ENCODE peak calls at places on chromosomes 12 and 14, in five cellular contexts. F is IMR-90, P is uterus, R is choroid plexus epithelial cell, A is mammary epithelial cell. C is an unnamed sample.
A peak's percentile ranks its signal among the peaks of the same experiment; 100 is the strongest.

GRCh38 chr12:127987199-127987901 is 279.6 kb upstream of the TMEM132C start:
- DNase-seq in F (no peak), P (no peak), R (peak; percentile 35), A (no peak), C (no peak)

GRCh38 chr12:109999983-110000505 is 814 bp downstream of the ANKRD13A start:
- DNase-seq in F (no peak), P (no peak), R (peak; percentile 49), A (peak; percentile 48), C (peak; percentile 78)

GRCh38 chr14:96674121-96674520 is 123.1 kb upstream of the VRK1 start:
- DNase-seq in F (no peak), P (no peak), R (no peak), A (no peak), C (no peak)

GRCh38 chr12:76804435-76804976 is 40.6 kb downstream of the ZDHHC17 start:
- DNase-seq in F (no peak), P (no peak), R (no peak), A (no peak), C (no peak)

GRCh38 chr14:22900088-22900799 is 17.2 kb downstream of the REM2 start:
- DNase-seq in F (peak; percentile 78), P (peak; percentile 56), R (peak; percentile 87), A (peak; percentile 56), C (peak; percentile 88)

GRCh38 chr14:77158175-77158908 is 16.8 kb upstream of the ZDHHC22 start:
- DNase-seq in F (peak; percentile 71), P (no peak), R (peak; percentile 57), A (peak; percentile 40), C (peak; percentile 83)

GRCh38 chr14:91228112-91229004 is 16.1 kb downstream of the GPR68 start:
- DNase-seq in F (peak; percentile 84), P (no peak), R (peak; percentile 35), A (peak; percentile 46), C (peak; percentile 32)

GRCh38 chr12:100926669-100927248 is 132.2 kb downstream of the ANO4 start:
- DNase-seq in F (peak; percentile 14), P (no peak), R (peak; percentile 50), A (peak; percentile 39), C (no peak)

GRCh38 chr12:40828593-40828990 is 136.4 kb downstream of the CNTN1 start:
- DNase-seq in F (no peak), P (no peak), R (no peak), A (no peak), C (no peak)

GRCh38 chr14:44961151-44961729 is 507 bp downstream of the KLHL28 start:
- DNase-seq in F (peak; percentile 61), P (peak; percentile 57), R (peak; percentile 77), A (peak; percentile 55), C (peak; percentile 28)

GRCh38 chr14:91299483-91300115 is 55.1 kb upstream of the GPR68 start:
- DNase-seq in F (no peak), P (no peak), R (no peak), A (peak; percentile 87), C (no peak)

GRCh38 chr12:120466560-120467315 is 2.8 kb downstream of the SRSF9 start:
- DNase-seq in F (peak; percentile 45), P (no peak), R (peak; percentile 58), A (peak; percentile 36), C (no peak)

GRCh38 chr12:106974525-106974924 is 12.4 kb downstream of the MTERF2 start:
- DNase-seq in F (no peak), P (no peak), R (no peak), A (no peak), C (no peak)

GRCh38 chr12:75842119-75842518 is 189.5 kb downstream of the PHLDA1 start:
- DNase-seq in F (no peak), P (no peak), R (no peak), A (no peak), C (no peak)

GRCh38 chr12:70960484-70960883 is 39.9 kb upstream of the PTPRR start:
- DNase-seq in F (no peak), P (no peak), R (no peak), A (no peak), C (no peak)

DNA sequence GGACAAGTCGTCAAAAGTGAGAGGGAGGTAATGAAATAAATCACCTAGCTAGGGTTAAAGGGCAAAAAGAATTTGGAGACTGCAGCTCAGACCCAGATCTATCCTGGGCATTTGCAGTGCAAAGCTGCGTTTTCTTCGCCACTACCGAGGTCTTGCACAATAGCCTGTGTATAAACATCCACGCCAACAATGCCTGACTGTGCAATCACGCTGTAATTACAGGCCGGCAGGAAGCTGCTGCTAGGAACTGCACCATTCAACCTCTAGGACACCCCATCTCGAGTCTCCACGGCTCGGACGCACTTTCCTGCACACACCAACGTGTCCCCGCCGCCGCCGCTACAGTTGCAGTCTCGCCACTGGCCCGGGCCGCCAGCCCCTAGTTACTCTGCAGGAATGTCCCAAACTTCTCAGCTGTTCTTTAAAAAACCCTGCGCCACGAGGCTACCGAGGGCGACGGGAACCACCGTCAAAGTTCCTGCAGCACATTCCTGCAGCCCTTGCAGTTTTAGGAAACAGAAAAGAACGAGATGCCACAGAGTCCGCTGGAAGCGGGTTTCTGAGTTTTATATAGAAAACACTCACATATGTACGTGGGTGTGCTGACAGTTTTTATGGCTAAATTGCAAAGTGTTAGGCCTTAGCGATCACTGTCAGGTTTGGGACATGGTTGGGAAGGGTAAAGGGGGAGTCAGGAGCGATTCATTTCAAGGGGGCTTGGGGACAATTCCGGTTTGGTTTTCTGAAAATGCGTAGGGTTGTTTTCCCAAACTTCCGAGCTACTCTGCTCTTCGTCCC is 65.6 kb upstream of the PTGR2 start:
- DNase-seq in F (peak; percentile 96), P (peak; percentile 89), R (peak; percentile 96), A (peak; percentile 84), C (peak; percentile 91)
- TF ChIP-seq CTCF in F (peak; percentile 29), P (no peak), R (peak; percentile 36), A (peak; percentile 38), C (no peak)

GRCh38 chr12:9707356-9707755 is 25.5 kb downstream of the CLECL1 start:
- DNase-seq in F (no peak), P (no peak), R (no peak), A (no peak), C (no peak)

GRCh38 chr12:9708853-9709252 is 24.0 kb downstream of the CLECL1 start:
- DNase-seq in F (no peak), P (no peak), R (no peak), A (no peak), C (no peak)

GRCh38 chr12:9711664-9712063 is 21.2 kb downstream of the CLECL1 start:
- DNase-seq in F (peak; percentile 16), P (no peak), R (peak; percentile 58), A (no peak), C (no peak)

GRCh38 chr12:9707864-9708808 is 24.8 kb downstream of the CLECL1 start:
- DNase-seq in F (peak; percentile 65), P (peak; percentile 37), R (peak; percentile 80), A (peak; percentile 29), C (no peak)

GRCh38 chr12:9710584-9711375 is 22.1 kb downstream of the CLECL1 start:
- DNase-seq in F (no peak), P (no peak), R (no peak), A (no peak), C (no peak)
- TF ChIP-seq CTCF in F (no peak), P (no peak), R (no peak), A (no peak), C (no peak)

GRCh38 chr12:57126061-57126460 is 2.2 kb upstream of the LRP1 start:
- DNase-seq in F (no peak), P (no peak), R (no peak), A (no peak), C (no peak)

GRCh38 chr12:57126561-57126960 is 1.7 kb upstream of the LRP1 start:
- DNase-seq in F (no peak), P (no peak), R (no peak), A (no peak), C (peak; percentile 21)

GRCh38 chr12:57128519-57129247 is 400 bp downstream of the LRP1 start:
- DNase-seq in F (no peak), P (no peak), R (no peak), A (no peak), C (peak; percentile 18)

GRCh38 chr12:57127710-57128518 is at the start of gene LRP1:
- DNase-seq in F (peak; percentile 82), P (peak; percentile 90), R (peak; percentile 86), A (peak; percentile 88), C (peak; percentile 86)

GRCh38 chr12:57127101-57127709 is 1.1 kb upstream of the LRP1 start:
- DNase-seq in F (no peak), P (peak; percentile 72), R (no peak), A (peak; percentile 70), C (no peak)
- TF ChIP-seq CTCF in F (peak; percentile 21), P (peak; percentile 28), R (peak; percentile 40), A (peak; percentile 45), C (peak; percentile 21)

DNA sequence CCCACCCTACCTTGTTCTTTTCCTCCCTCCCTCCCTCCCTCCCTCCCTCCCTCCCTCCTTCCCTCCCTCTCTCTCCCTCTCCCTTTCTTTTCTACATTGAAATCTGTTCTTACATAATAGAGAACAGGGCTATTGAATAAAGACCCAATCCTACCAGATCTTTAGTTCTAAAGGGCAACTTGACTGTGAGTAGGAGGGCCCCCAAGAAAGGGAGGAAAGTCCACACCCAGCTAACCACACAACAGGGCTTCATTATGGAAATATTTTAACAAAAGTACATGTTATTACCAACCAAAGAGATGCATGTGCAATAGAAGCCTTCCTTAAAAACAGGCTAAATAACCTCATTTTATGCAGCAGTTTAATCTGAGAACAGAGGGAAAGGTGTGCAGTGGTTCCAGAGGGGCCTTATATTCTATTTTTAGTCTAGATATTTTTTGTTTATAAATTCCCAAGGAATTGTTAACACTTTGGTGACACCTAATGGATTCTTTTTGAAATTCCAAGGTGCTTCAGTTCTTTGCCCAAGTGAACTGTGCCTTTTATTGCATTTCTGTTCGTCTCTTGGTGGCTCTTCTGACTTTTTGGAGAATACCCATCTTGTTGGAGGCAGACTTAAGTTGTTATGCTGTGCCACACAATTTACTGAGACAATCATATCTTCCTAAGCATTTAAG is 63.0 kb downstream of the GNS start:
- DNase-seq in F (peak; percentile 43), P (no peak), R (peak; percentile 62), A (no peak), C (no peak)
- TF ChIP-seq CTCF in F (peak; percentile 54), P (peak; percentile 31), R (peak; percentile 39), A (peak; percentile 39), C (peak; percentile 24)

DNA sequence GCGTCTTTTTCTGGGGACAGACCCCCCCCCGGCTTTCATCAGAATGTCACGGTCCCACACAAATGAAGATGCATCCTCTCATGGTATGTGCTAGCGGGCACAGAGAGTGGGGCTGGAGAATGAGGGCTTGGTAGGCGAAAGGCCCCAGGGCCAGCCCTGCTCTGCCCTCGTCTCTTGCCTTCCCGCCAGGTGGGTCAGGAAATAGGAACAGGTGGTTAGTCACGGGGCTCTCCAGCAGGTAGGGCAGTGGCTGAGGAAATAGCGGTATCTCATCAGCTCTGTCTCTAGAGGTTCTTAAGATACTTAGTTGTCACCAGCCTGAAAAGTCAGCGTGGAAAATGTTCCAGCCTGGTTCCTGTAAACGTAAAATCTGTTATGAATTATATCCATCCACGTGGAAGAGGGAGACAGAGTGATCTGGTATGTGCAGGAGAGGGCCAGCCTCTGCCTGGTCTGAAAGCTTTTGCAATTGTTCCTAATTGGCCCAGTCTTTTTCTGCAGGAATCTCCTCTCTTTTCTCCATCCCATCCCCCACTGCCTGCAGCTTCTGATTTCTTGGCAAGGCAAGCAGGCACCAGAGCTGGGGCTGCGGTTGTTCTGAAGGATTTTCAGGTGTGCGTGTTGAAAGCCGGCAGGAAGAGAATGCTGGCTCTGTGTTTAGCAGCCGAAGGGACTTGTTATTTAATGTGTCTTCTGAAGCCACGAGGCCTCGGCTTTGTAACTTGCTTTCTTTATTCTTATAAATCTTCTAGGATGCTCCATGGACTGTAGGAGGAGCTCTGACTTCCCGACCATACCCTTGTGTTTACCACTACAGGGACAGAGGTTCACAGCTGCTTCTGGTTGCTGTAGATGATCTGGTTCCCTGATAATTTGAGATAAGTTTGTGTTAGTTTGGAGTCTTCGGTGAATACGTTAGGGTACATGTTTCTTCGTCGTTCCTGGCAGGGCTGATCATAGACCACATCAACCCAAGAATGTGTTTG is 131.1 kb downstream of the CACNA1C start:
- DNase-seq in F (peak; percentile 75), P (peak; percentile 50), R (peak; percentile 81), A (peak; percentile 4), C (peak; percentile 75)
- TF ChIP-seq CTCF in F (peak; percentile 57), P (peak; percentile 19), R (peak; percentile 65), A (peak; percentile 17), C (peak; percentile 59)

GRCh38 chr14:63852817-63853730 is at the start of gene SYNE2:
- DNase-seq in F (peak; percentile 65), P (peak; percentile 67), R (peak; percentile 75), A (peak; percentile 74), C (peak; percentile 87)
- TF ChIP-seq CTCF in F (peak; percentile 32), P (peak; percentile 15), R (no peak), A (peak; percentile 14), C (no peak)